ENCODE peak calls at places on chromosomes 2 and 18, in eight cellular contexts. G, C, A, E, X, S, T and K are unnamed samples.

GRCh38 chr18:52069201-52069600 is 270.8 kb upstream of the DCC start:
- DNase-seq in G (no peak), C (no peak), A (no peak), E (no peak), X (no peak), S (no peak), T (no peak), K (no peak)

GRCh38 chr2:174078275-174078674 is 113.1 kb upstream of the SP3 start:
- DNase-seq in G (no peak), C (peak; percentile 27), A (no peak), E (no peak), X (no peak), S (no peak), T (no peak), K (peak; percentile 12)

GRCh38 chr18:74929110-74929509 is 279.8 kb downstream of the PTGR3 start:
- DNase-seq in G (no peak), C (no peak), A (no peak), E (no peak), X (no peak), S (no peak), T (no peak), K (no peak)

GRCh38 chr2:228066416-228066815 is 115.1 kb downstream of the SPHKAP start:
- DNase-seq in G (no peak), C (no peak), A (no peak), E (no peak), X (no peak), S (no peak), T (no peak), K (no peak)

GRCh38 chr2:160534996-160535395 is 41.4 kb upstream of the RBMS1 start:
- DNase-seq in G (no peak), C (no peak), A (no peak), E (no peak), X (no peak), S (no peak), T (no peak), K (no peak)

GRCh38 chr2:86782748-86783147 is 8.0 kb downstream of the CD8A start:
- DNase-seq in G (no peak), C (no peak), A (no peak), E (no peak), X (no peak), S (no peak), T (no peak), K (no peak)

GRCh38 chr2:38462121-38462634 is 85.1 kb upstream of the ATL2 start:
- DNase-seq in G (peak; percentile 92), C (peak; percentile 94), A (no peak), E (peak; percentile 62), X (no peak), S (peak; percentile 24), T (peak; percentile 64), K (peak; percentile 84)

GRCh38 chr2:235568431-235568830 is 74.6 kb downstream of the AGAP1 start:
- DNase-seq in G (no peak), C (no peak), A (no peak), E (no peak), X (peak; percentile 27), S (no peak), T (no peak), K (no peak)

GRCh38 chr2:230893881-230894781 is 29.4 kb downstream of the ITM2C start:
- DNase-seq in G (no peak), C (no peak), A (no peak), E (no peak), X (no peak), S (peak; percentile 41), T (no peak), K (no peak)